ENCODE peak calls at places on chromosomes 5 and 9, in five cellular contexts. A, K, F, O and Z are unnamed samples.

GRCh38 chr5:54703568-54704255 is 186.2 kb downstream of the SNX18 start:
- DNase-seq in A (no peak), K (no peak), F (no peak), O (no peak), Z (no peak)

GRCh38 chr9:70910598-70910997 is 210.8 kb downstream of the TRPM3 start:
- DNase-seq in A (no peak), K (no peak), F (no peak), O (no peak), Z (no peak)

GRCh38 chr9:93468763-93469456 is 15.5 kb upstream of the FAM120AOS start:
- DNase-seq in A (no peak), K (peak), F (no peak), O (no peak), Z (peak)

GRCh38 chr5:115246361-115246991 is 16.2 kb downstream of the PGGT1B start:
- DNase-seq in A (no peak), K (peak), F (no peak), O (no peak), Z (peak)

GRCh38 chr9:6715755-6716643 is 41.8 kb upstream of the KDM4C start:
- DNase-seq in A (peak), K (peak), F (no peak), O (no peak), Z (peak)

GRCh38 chr9:93569775-93570174 is 6.6 kb upstream of the PHF2 start:
- DNase-seq in A (no peak), K (no peak), F (no peak), O (no peak), Z (no peak)

GRCh38 chr9:86512929-86513328 is 158.7 kb upstream of the TUT7 start:
- DNase-seq in A (no peak), K (peak), F (no peak), O (no peak), Z (no peak)

GRCh38 chr5:14270212-14270702 is 127.1 kb downstream of the TRIO start:
- DNase-seq in A (peak), K (peak), F (no peak), O (peak), Z (peak)

GRCh38 chr9:19551124-19551929 is 142.5 kb downstream of the ACER2 start:
- DNase-seq in A (no peak), K (no peak), F (no peak), O (no peak), Z (no peak)

GRCh38 chr5:151686673-151687378 is at the start of gene SPARC:
- DNase-seq in A (peak), K (peak), F (peak), O (peak), Z (peak)

GRCh38 chr9:120904061-120904998 is 22.3 kb downstream of the TRAF1 start:
- DNase-seq in A (no peak), K (no peak), F (no peak), O (no peak), Z (no peak)

GRCh38 chr5:16082053-16082452 is 97.5 kb downstream of the MARCHF11 start:
- DNase-seq in A (no peak), K (no peak), F (no peak), O (no peak), Z (no peak)

GRCh38 chr5:138032572-138033274 is at the start of gene FAM13B:
- DNase-seq in A (peak), K (peak), F (peak), O (peak), Z (peak)

GRCh38 chr5:131796793-131797693 is at the start of gene FNIP1:
- DNase-seq in A (peak), K (peak), F (peak), O (peak), Z (peak)

GRCh38 chr5:88555658-88556057 is 287.0 kb upstream of the TMEM161B start:
- DNase-seq in A (peak), K (no peak), F (peak), O (no peak), Z (no peak)

GRCh38 chr9:6133346-6134063 is 82.1 kb upstream of the IL33 start:
- DNase-seq in A (no peak), K (peak), F (peak), O (no peak), Z (no peak)

GRCh38 chr5:150848271-150848670 is 1.9 kb downstream of the IRGM start:
- DNase-seq in A (no peak), K (no peak), F (no peak), O (no peak), Z (no peak)

GRCh38 chr5:132238169-132238744 is 10.6 kb upstream of the P4HA2 start:
- DNase-seq in A (peak), K (peak), F (peak), O (no peak), Z (peak)

GRCh38 chr9:95057121-95057520 is 260.4 kb downstream of the FANCC start:
- DNase-seq in A (no peak), K (peak), F (no peak), O (no peak), Z (no peak)

GRCh38 chr9:95049761-95050160 is 267.7 kb downstream of the FANCC start:
- DNase-seq in A (no peak), K (no peak), F (no peak), O (no peak), Z (no peak)

GRCh38 chr9:95055851-95056551 is 261.5 kb downstream of the FANCC start:
- DNase-seq in A (peak), K (peak), F (no peak), O (no peak), Z (peak)

GRCh38 chr9:95055337-95055850 is 262.1 kb downstream of the FANCC start:
- DNase-seq in A (no peak), K (no peak), F (no peak), O (no peak), Z (no peak)

GRCh38 chr9:95053611-95054440 is 263.7 kb downstream of the FANCC start:
- DNase-seq in A (no peak), K (peak), F (no peak), O (no peak), Z (peak)
- H3K4me3 ChIP-seq in A (no peak), K (no peak), F (no peak), O (no peak), Z (no peak)

GRCh38 chr5:158284242-158284641 is 425.3 kb upstream of the CLINT1 start:
- DNase-seq in A (no peak), K (no peak), F (no peak), O (no peak), Z (no peak)
- TF ChIP-seq CTCF in A (no peak), K (peak), F (no peak), O (no peak), Z (no peak)

GRCh38 chr9:35606138-35606504 is 1.1 kb downstream of the TESK1 start:
- DNase-seq in A (no peak), K (no peak), F (peak), O (no peak), Z (no peak)
- H3K4me3 ChIP-seq in A (peak), K (peak), F (peak), O (peak), Z (peak)

GRCh38 chr5:168020522-168021294 is 270.7 kb upstream of the WWC1 start:
- DNase-seq in A (no peak), K (peak), F (no peak), O (no peak), Z (peak)
- TF ChIP-seq CTCF in A (peak), K (peak), F (peak), O (no peak), Z (peak)

DNA sequence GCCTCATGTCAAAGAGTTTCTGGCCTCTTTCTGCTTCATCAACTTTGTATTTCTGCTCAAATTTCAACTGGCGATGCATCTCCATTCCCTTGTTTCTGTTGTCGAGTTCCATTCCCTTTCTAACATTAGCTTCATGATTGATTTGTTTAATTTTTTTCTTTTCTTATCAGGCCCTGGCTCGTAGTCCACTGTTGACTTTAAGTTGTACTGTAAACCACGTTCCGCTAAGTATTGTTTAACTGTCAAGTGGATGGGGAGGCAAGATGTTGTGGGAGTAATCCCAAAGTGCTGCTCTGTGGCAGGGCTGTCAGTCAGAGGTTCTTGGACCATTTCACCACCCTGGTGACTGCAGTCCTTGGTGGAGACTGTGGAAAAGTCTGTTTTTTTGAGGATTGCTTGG is 309.1 kb downstream of the PSAT1 start:
- DNase-seq in A (no peak), K (no peak), F (no peak), O (no peak), Z (peak)
- H3K4me3 ChIP-seq in A (peak), K (no peak), F (no peak), O (no peak), Z (no peak)

DNA sequence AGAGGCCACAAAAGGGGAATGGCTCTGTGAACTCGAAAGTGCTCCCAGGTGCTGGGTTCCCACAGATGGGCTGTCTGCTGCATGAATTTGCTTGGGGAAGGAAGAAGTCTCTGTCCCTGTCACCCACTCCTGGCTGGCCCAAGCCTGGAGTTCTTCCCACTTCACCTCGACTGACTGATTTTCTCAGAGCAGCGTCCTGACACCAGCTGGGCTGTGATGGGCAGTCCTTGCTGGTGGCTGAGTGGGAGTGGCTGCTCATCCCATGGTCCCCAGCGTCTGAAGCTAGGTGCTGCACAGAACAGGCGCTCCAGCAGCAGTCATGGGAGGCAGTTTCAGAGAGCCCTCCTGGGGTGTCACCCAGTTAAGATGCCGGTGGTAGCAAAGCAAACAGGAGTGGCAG is 10.1 kb upstream of the NEURL1B start:
- DNase-seq in A (no peak), K (no peak), F (no peak), O (no peak), Z (no peak)
- TF ChIP-seq CTCF in A (no peak), K (no peak), F (no peak), O (no peak), Z (no peak)